ENCODE peak calls at places on chromosomes 2 and 18, in ten cellular contexts. One of them, this sample, is unnamed.

GRCh38 chr2:106065268-106065982 is 128.7 kb downstream of the UXS1 start:
- DNase-seq in A549: no peak
- DNase-seq in stomach: no peak
- DNase-seq in HepG2: no peak
- DNase-seq in K562: no peak
- DNase-seq in tibial nerve: no peak
- DNase-seq in esophagus muscularis mucosa: peak
- DNase-seq in SK-N-SH: peak
- DNase-seq in transverse colon: no peak
- DNase-seq in sigmoid colon: no peak
- DNase-seq in this sample: peak

GRCh38 chr2:168427451-168427850 is 28.6 kb upstream of the CERS6 start:
- DNase-seq in A549: no peak
- DNase-seq in stomach: no peak
- DNase-seq in HepG2: no peak
- DNase-seq in K562: no peak
- DNase-seq in tibial nerve: no peak
- DNase-seq in esophagus muscularis mucosa: no peak
- DNase-seq in SK-N-SH: no peak
- DNase-seq in transverse colon: no peak
- DNase-seq in sigmoid colon: no peak
- DNase-seq in this sample: no peak

GRCh38 chr18:45628979-45629958 is 14.0 kb downstream of the SLC14A2 start:
- DNase-seq in A549: no peak
- DNase-seq in stomach: no peak
- DNase-seq in HepG2: no peak
- DNase-seq in K562: no peak
- DNase-seq in tibial nerve: no peak
- DNase-seq in esophagus muscularis mucosa: no peak
- DNase-seq in SK-N-SH: no peak
- DNase-seq in transverse colon: no peak
- DNase-seq in sigmoid colon: no peak
- DNase-seq in this sample: no peak

GRCh38 chr2:118240276-118240675 is 152.0 kb downstream of the INSIG2 start:
- DNase-seq in A549: no peak
- DNase-seq in stomach: no peak
- DNase-seq in HepG2: no peak
- DNase-seq in K562: no peak
- DNase-seq in tibial nerve: no peak
- DNase-seq in esophagus muscularis mucosa: no peak
- DNase-seq in SK-N-SH: no peak
- DNase-seq in transverse colon: no peak
- DNase-seq in sigmoid colon: no peak
- DNase-seq in this sample: no peak

GRCh38 chr2:195304310-195304709 is 352.7 kb upstream of the SLC39A10 start:
- DNase-seq in A549: no peak
- DNase-seq in stomach: no peak
- DNase-seq in HepG2: peak
- DNase-seq in K562: no peak
- DNase-seq in tibial nerve: no peak
- DNase-seq in esophagus muscularis mucosa: no peak
- DNase-seq in SK-N-SH: no peak
- DNase-seq in transverse colon: no peak
- DNase-seq in sigmoid colon: no peak
- DNase-seq in this sample: no peak

GRCh38 chr18:31512203-31512764 is 14.3 kb downstream of the DSG2 start:
- DNase-seq in A549: peak
- DNase-seq in stomach: peak
- DNase-seq in HepG2: peak
- DNase-seq in K562: no peak
- DNase-seq in tibial nerve: no peak
- DNase-seq in esophagus muscularis mucosa: no peak
- DNase-seq in SK-N-SH: no peak
- DNase-seq in transverse colon: peak
- DNase-seq in sigmoid colon: no peak
- DNase-seq in this sample: no peak

GRCh38 chr2:45786030-45786830 is 134.8 kb downstream of the PRKCE start:
- DNase-seq in A549: no peak
- DNase-seq in stomach: no peak
- DNase-seq in HepG2: no peak
- DNase-seq in K562: peak
- DNase-seq in tibial nerve: no peak
- DNase-seq in esophagus muscularis mucosa: no peak
- DNase-seq in SK-N-SH: peak
- DNase-seq in transverse colon: no peak
- DNase-seq in sigmoid colon: peak
- DNase-seq in this sample: no peak

GRCh38 chr2:219980666-219981065 is 353.2 kb downstream of the SLC4A3 start:
- DNase-seq in A549: no peak
- DNase-seq in stomach: no peak
- DNase-seq in HepG2: no peak
- DNase-seq in K562: no peak
- DNase-seq in tibial nerve: no peak
- DNase-seq in esophagus muscularis mucosa: no peak
- DNase-seq in SK-N-SH: no peak
- DNase-seq in transverse colon: no peak
- DNase-seq in sigmoid colon: no peak
- DNase-seq in this sample: no peak

GRCh38 chr2:70984576-70985282 is 6.3 kb downstream of the ANKRD53 start:
- DNase-seq in A549: peak
- DNase-seq in stomach: peak
- DNase-seq in HepG2: no peak
- DNase-seq in K562: peak
- DNase-seq in tibial nerve: no peak
- DNase-seq in esophagus muscularis mucosa: peak
- DNase-seq in SK-N-SH: peak
- DNase-seq in transverse colon: peak
- DNase-seq in sigmoid colon: peak
- DNase-seq in this sample: peak

GRCh38 chr2:8472545-8473361 is 209.1 kb upstream of the ID2 start:
- DNase-seq in A549: no peak
- DNase-seq in stomach: no peak
- DNase-seq in HepG2: no peak
- DNase-seq in K562: no peak
- DNase-seq in tibial nerve: no peak
- DNase-seq in esophagus muscularis mucosa: no peak
- DNase-seq in SK-N-SH: no peak
- DNase-seq in transverse colon: no peak
- DNase-seq in sigmoid colon: peak
- DNase-seq in this sample: no peak

GRCh38 chr2:20667531-20668401 is 822 bp downstream of the GDF7 start:
- DNase-seq in A549: no peak
- DNase-seq in stomach: no peak
- DNase-seq in HepG2: no peak
- DNase-seq in K562: no peak
- DNase-seq in tibial nerve: no peak
- DNase-seq in esophagus muscularis mucosa: no peak
- DNase-seq in SK-N-SH: peak
- DNase-seq in transverse colon: no peak
- DNase-seq in sigmoid colon: no peak
- DNase-seq in this sample: no peak

GRCh38 chr2:127721978-127722355 is 20.7 kb downstream of the SFT2D3 start:
- DNase-seq in A549: no peak
- DNase-seq in stomach: no peak
- DNase-seq in HepG2: no peak
- DNase-seq in K562: no peak
- DNase-seq in tibial nerve: no peak
- DNase-seq in esophagus muscularis mucosa: no peak
- DNase-seq in SK-N-SH: no peak
- DNase-seq in transverse colon: no peak
- DNase-seq in sigmoid colon: no peak
- DNase-seq in this sample: no peak

GRCh38 chr2:105395691-105396090 is 3.2 kb downstream of the FHL2 start:
- DNase-seq in A549: no peak
- DNase-seq in stomach: no peak
- DNase-seq in HepG2: no peak
- DNase-seq in K562: no peak
- DNase-seq in tibial nerve: no peak
- DNase-seq in esophagus muscularis mucosa: no peak
- DNase-seq in SK-N-SH: no peak
- DNase-seq in transverse colon: peak
- DNase-seq in sigmoid colon: no peak
- DNase-seq in this sample: no peak

GRCh38 chr2:152405206-152406118 is 70.5 kb downstream of the FMNL2 start:
- DNase-seq in A549: peak
- DNase-seq in stomach: no peak
- DNase-seq in HepG2: peak
- DNase-seq in K562: no peak
- DNase-seq in tibial nerve: no peak
- DNase-seq in esophagus muscularis mucosa: peak
- DNase-seq in SK-N-SH: no peak
- DNase-seq in transverse colon: no peak
- DNase-seq in sigmoid colon: no peak
- DNase-seq in this sample: no peak

GRCh38 chr2:133940134-133940533 is 313.7 kb upstream of the MGAT5 start:
- DNase-seq in A549: no peak
- DNase-seq in stomach: no peak
- DNase-seq in HepG2: no peak
- DNase-seq in K562: no peak
- DNase-seq in tibial nerve: no peak
- DNase-seq in esophagus muscularis mucosa: peak
- DNase-seq in SK-N-SH: no peak
- DNase-seq in transverse colon: no peak
- DNase-seq in sigmoid colon: no peak
- DNase-seq in this sample: no peak

DNA sequence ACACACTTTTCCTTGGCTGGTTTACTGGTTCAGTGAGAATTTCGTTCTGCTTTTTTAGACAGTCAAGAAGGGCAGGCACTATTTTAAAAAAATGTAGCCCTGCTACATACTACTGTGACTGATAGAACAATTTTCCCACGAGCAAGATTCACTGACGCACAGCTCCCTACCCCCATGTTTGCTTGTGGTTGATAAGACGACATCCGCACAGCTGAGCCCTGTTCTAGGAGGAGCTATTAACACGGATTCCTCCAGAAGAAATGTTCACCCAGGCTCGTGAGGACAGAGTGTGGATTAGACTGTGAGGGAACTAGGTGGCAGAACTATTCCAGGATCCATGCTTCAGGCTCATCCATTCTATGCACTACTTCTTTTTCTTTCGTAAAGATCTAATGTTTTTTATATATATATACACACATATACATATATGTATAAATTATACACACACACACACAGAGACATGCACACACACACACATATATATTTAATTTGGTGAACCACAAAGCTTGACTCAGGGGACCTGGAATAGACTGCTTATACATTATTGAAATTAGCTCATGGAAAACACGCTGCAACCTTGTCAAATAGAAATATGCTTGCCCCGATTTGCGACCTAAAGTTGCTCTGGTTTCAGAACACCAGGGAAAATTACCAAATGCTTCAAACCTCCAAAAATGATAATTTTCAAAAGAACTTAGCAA is 370.3 kb downstream of the SOCS6 start:
- DNase-seq in A549: no peak
- DNase-seq in stomach: no peak
- DNase-seq in HepG2: no peak
- DNase-seq in K562: no peak
- DNase-seq in tibial nerve: no peak
- DNase-seq in esophagus muscularis mucosa: no peak
- DNase-seq in SK-N-SH: no peak
- DNase-seq in transverse colon: no peak
- DNase-seq in sigmoid colon: no peak
- DNase-seq in this sample: no peak
- TF ChIP-seq EP300 in A549: no peak
- TF ChIP-seq EP300 in stomach: no peak
- TF ChIP-seq EP300 in HepG2: no peak
- TF ChIP-seq EP300 in K562: no peak
- TF ChIP-seq EP300 in tibial nerve: no peak
- TF ChIP-seq EP300 in esophagus muscularis mucosa: no peak
- TF ChIP-seq EP300 in SK-N-SH: no peak
- TF ChIP-seq EP300 in transverse colon: no peak
- TF ChIP-seq EP300 in sigmoid colon: no peak
- TF ChIP-seq EP300 in this sample: no peak

GRCh38 chr2:170823800-170824153 is 7.1 kb downstream of the GAD1 start:
- DNase-seq in A549: no peak
- DNase-seq in stomach: no peak
- DNase-seq in HepG2: no peak
- DNase-seq in K562: no peak
- DNase-seq in tibial nerve: no peak
- DNase-seq in esophagus muscularis mucosa: no peak
- DNase-seq in SK-N-SH: no peak
- DNase-seq in transverse colon: no peak
- DNase-seq in sigmoid colon: no peak
- DNase-seq in this sample: no peak
- TF ChIP-seq CTCF in A549: no peak
- TF ChIP-seq CTCF in stomach: no peak
- TF ChIP-seq CTCF in HepG2: no peak
- TF ChIP-seq CTCF in K562: no peak
- TF ChIP-seq CTCF in tibial nerve: no peak
- TF ChIP-seq CTCF in esophagus muscularis mucosa: no peak
- TF ChIP-seq CTCF in SK-N-SH: no peak
- TF ChIP-seq CTCF in transverse colon: no peak
- TF ChIP-seq CTCF in sigmoid colon: no peak
- TF ChIP-seq CTCF in this sample: no peak

GRCh38 chr2:141393214-141393545 is 737.6 kb downstream of the LRP1B start:
- DNase-seq in A549: no peak
- DNase-seq in stomach: no peak
- DNase-seq in HepG2: no peak
- DNase-seq in K562: no peak
- DNase-seq in tibial nerve: no peak
- DNase-seq in esophagus muscularis mucosa: no peak
- DNase-seq in SK-N-SH: no peak
- DNase-seq in transverse colon: no peak
- DNase-seq in sigmoid colon: no peak
- DNase-seq in this sample: no peak

DNA sequence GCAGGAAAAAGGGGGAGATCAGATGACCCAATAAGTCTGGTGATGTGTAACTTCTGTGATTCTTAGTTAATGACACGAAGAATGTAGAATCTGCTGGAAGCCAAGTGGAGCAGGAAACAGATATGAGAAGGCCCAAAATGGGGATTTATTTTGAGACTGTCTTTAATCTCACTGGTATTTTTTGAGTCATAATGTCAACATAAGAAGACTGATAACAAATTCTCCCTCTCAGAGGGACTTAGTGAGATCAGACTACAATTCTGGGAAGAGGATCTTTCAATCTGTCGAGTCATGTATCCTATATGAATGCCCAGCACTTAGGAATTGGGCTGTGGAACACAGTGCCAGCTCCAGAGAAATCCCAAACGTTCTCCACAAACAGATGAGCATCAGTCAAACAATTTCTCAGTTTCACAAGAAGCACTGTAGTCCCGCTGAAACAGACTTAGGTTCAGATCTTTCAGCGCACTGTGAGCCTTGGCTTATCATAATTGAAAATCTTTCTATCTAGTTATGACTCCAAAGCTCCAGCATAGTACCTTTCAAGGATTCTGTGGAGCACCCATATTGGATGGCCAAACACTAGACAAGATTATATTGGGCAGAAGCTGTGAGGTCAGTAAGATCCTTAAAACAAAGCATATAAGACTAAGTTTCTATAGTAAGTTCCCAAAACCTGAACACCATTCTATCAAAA is 738.2 kb downstream of the LRP1B start:
- DNase-seq in A549: peak
- DNase-seq in stomach: no peak
- DNase-seq in HepG2: peak
- DNase-seq in K562: no peak
- DNase-seq in tibial nerve: no peak
- DNase-seq in esophagus muscularis mucosa: no peak
- DNase-seq in SK-N-SH: no peak
- DNase-seq in transverse colon: no peak
- DNase-seq in sigmoid colon: no peak
- DNase-seq in this sample: no peak
- H3K27ac ChIP-seq in A549: peak
- H3K27ac ChIP-seq in stomach: no peak
- H3K27ac ChIP-seq in HepG2: no peak
- H3K27ac ChIP-seq in K562: no peak
- H3K27ac ChIP-seq in tibial nerve: no peak
- H3K27ac ChIP-seq in esophagus muscularis mucosa: no peak
- H3K27ac ChIP-seq in SK-N-SH: peak
- H3K27ac ChIP-seq in transverse colon: no peak
- H3K27ac ChIP-seq in sigmoid colon: no peak
- H3K27ac ChIP-seq in this sample: no peak

GRCh38 chr18:29823671-29824070 is 1218.9 kb downstream of the DSC3 start:
- DNase-seq in A549: no peak
- DNase-seq in stomach: no peak
- DNase-seq in HepG2: no peak
- DNase-seq in K562: no peak
- DNase-seq in tibial nerve: no peak
- DNase-seq in esophagus muscularis mucosa: no peak
- DNase-seq in SK-N-SH: no peak
- DNase-seq in transverse colon: no peak
- DNase-seq in sigmoid colon: no peak
- DNase-seq in this sample: no peak
- TF ChIP-seq EP300 in A549: no peak
- TF ChIP-seq EP300 in stomach: no peak
- TF ChIP-seq EP300 in HepG2: no peak
- TF ChIP-seq EP300 in K562: no peak
- TF ChIP-seq EP300 in tibial nerve: no peak
- TF ChIP-seq EP300 in esophagus muscularis mucosa: no peak
- TF ChIP-seq EP300 in SK-N-SH: no peak
- TF ChIP-seq EP300 in transverse colon: no peak
- TF ChIP-seq EP300 in sigmoid colon: no peak
- TF ChIP-seq EP300 in this sample: no peak